ENCODE peak calls at places on chromosomes 6 and 20, in six cellular contexts. O is HL-60; U is SK-MEL-5; C is HS-27A; S is frontal cortex; N is effector CD4-positive, alpha-beta T cell. Z is an unnamed sample.

GRCh38 chr20:64055893-64056638 is 6.6 kb upstream of the SOX18 start:
- DNase-seq in N (no peak), C (no peak), S (no peak), U (no peak), O (no peak), Z (no peak)

GRCh38 chr6:170137911-170138910 is 152.7 kb downstream of the DLL1 start:
- DNase-seq in N (no peak), O (no peak), C (no peak), U (no peak), S (no peak), Z (no peak)

GRCh38 chr6:15621203-15622044 is 41.4 kb downstream of the DTNBP1 start:
- DNase-seq in C (no peak), U (peak; percentile 47), S (no peak), O (peak; percentile 93), N (no peak), Z (peak; percentile 14)

GRCh38 chr6:100568255-100568654 is 103.5 kb upstream of the SIM1 start:
- DNase-seq in U (no peak), N (no peak), S (no peak), O (no peak), C (no peak), Z (no peak)

GRCh38 chr20:9442858-9443257 is 71.5 kb upstream of the LAMP5 start:
- DNase-seq in U (no peak), N (no peak), O (no peak), S (no peak), C (no peak), Z (no peak)

GRCh38 chr20:13995841-13996240 is 525 bp downstream of the MACROD2 start:
- DNase-seq in U (peak; percentile 18), N (no peak), C (no peak), S (peak; percentile 54), O (peak; percentile 38), Z (peak; percentile 45)

GRCh38 chr6:44960898-44961297 is 367.2 kb upstream of the RUNX2 start:
- DNase-seq in O (no peak), C (no peak), S (no peak), U (peak; percentile 94), N (no peak), Z (no peak)

GRCh38 chr6:166494757-166495486 is 91.6 kb downstream of the RAMACL start:
- DNase-seq in O (no peak), U (peak; percentile 5), N (no peak), C (no peak), S (no peak), Z (no peak)